ENCODE peak calls at places on chromosome 10, in eight cellular contexts. C, J, V, L, E, A, Z and W are unnamed samples.
A peak's percentile ranks its signal among the peaks of the same experiment; 100 is the strongest.

GRCh38 chr10:124450010-124450782 is at the start of gene NKX1-2:
- DNase-seq in J (no peak), E (peak; percentile 68), V (no peak), L (no peak), C (no peak), Z (no peak), A (no peak), W (no peak)

GRCh38 chr10:6511347-6511746 is 68.7 kb downstream of the PRKCQ start:
- DNase-seq in L (no peak), J (no peak), E (no peak), Z (no peak), V (no peak), A (no peak), C (no peak), W (no peak)

GRCh38 chr10:3225589-3225988 is 53.0 kb upstream of the PITRM1 start:
- DNase-seq in C (no peak), V (peak; percentile 66), Z (peak; percentile 38), A (peak; percentile 78), E (no peak), J (peak; percentile 69), L (peak; percentile 79), W (no peak)

GRCh38 chr10:59894114-59894513 is 12.2 kb downstream of the CCDC6 start:
- DNase-seq in A (peak; percentile 72), L (peak; percentile 19), C (peak; percentile 73), E (no peak), Z (no peak), V (peak; percentile 48), J (peak; percentile 93), W (peak; percentile 95)

GRCh38 chr10:27297848-27298524 is 57.4 kb upstream of the ACBD5 start:
- DNase-seq in L (no peak), V (no peak), E (no peak), A (no peak), Z (no peak), C (no peak), J (no peak), W (no peak)

GRCh38 chr10:90407116-90407515 is 450.7 kb downstream of the HTR7 start:
- DNase-seq in E (no peak), V (no peak), Z (peak; percentile 76), A (peak; percentile 76), J (peak; percentile 76), C (no peak), L (peak; percentile 27), W (no peak)

GRCh38 chr10:1212571-1213141 is 156.5 kb downstream of the WDR37 start:
- DNase-seq in E (no peak), J (no peak), Z (no peak), A (no peak), L (no peak), V (no peak), C (no peak), W (no peak)

GRCh38 chr10:22701132-22701851 is 13.1 kb downstream of the PIP4K2A start:
- DNase-seq in V (no peak), L (no peak), C (no peak), E (no peak), A (no peak), J (no peak), Z (no peak), W (no peak)

GRCh38 chr10:112421731-112422130 is 25.0 kb downstream of the ZDHHC6 start:
- DNase-seq in E (no peak), Z (no peak), L (no peak), A (no peak), J (no peak), V (no peak), C (no peak), W (no peak)

GRCh38 chr10:31928531-31929259 is at the start of gene ARHGAP12:
- DNase-seq in E (peak; percentile 85), V (peak; percentile 46), J (peak; percentile 77), A (peak; percentile 80), C (peak; percentile 72), L (peak; percentile 54), Z (peak; percentile 85), W (peak; percentile 75)

GRCh38 chr10:86450806-86451603 is 70.6 kb downstream of the WAPL start:
- DNase-seq in E (no peak), C (no peak), A (no peak), V (no peak), Z (no peak), L (no peak), J (no peak), W (no peak)